ENCODE peak calls at places on chromosomes 5 and 9, in seven cellular contexts. U, S, A, J, Z, H and Y are unnamed samples. For H3K4me1 and H3K36me3, the result is how much of the 10 kb centered on the place peaks cover.

GRCh38 chr9:5509573-5509972 is 758 bp upstream of the PDCD1LG2 start:
- DNase-seq in U (no peak), A (no peak), H (no peak), Z (no peak), J (peak), S (peak), Y (no peak)

GRCh38 chr5:124986667-124987066 is 240.2 kb upstream of the ZNF608 start:
- DNase-seq in U (no peak), S (no peak), A (no peak), H (no peak), J (no peak), Z (no peak), Y (no peak)

GRCh38 chr5:156479864-156480263 is 152.9 kb downstream of the SGCD start:
- DNase-seq in H (no peak), A (no peak), J (no peak), S (peak), Z (no peak), U (peak), Y (no peak)

GRCh38 chr5:140128376-140128775 is 2.6 kb downstream of the IGIP start:
- DNase-seq in U (no peak), J (no peak), A (no peak), S (no peak), Z (no peak), H (no peak), Y (no peak)

GRCh38 chr9:8895498-8896224 is 1096.1 kb upstream of the DMAC1 start:
- DNase-seq in Z (no peak), A (no peak), U (no peak), S (peak), J (no peak), H (no peak), Y (no peak)

GRCh38 chr9:94084314-94084713 is at the start of gene PTPDC1:
- DNase-seq in S (no peak), H (no peak), A (peak), U (no peak), J (no peak), Z (no peak), Y (no peak)

GRCh38 chr9:124423591-124423990 is 8.3 kb upstream of the PSMB7 start:
- DNase-seq in H (no peak), U (no peak), Z (no peak), J (no peak), S (peak), A (no peak), Y (no peak)

GRCh38 chr5:123690821-123691220 is 178.8 kb downstream of the CSNK1G3 start:
- DNase-seq in U (no peak), S (no peak), Z (no peak), H (no peak), J (no peak), A (no peak), Y (no peak)

GRCh38 chr9:35432076-35432475 is 57.8 kb upstream of the RUSC2 start:
- DNase-seq in Z (no peak), A (no peak), S (no peak), U (no peak), H (no peak), J (no peak), Y (no peak)

GRCh38 chr5:181255836-181256578 is 4.9 kb downstream of the TRIM52 start:
- DNase-seq in H (no peak), S (no peak), J (no peak), A (no peak), U (no peak), Z (no peak), Y (no peak)

GRCh38 chr5:6745706-6746217 is 32.5 kb downstream of the TENT4A start:
- DNase-seq in Z (no peak), U (no peak), A (no peak), S (no peak), J (peak), H (no peak), Y (no peak)

GRCh38 chr5:4005335-4005734 is 409.7 kb downstream of the IRX1 start:
- DNase-seq in J (no peak), S (no peak), Z (no peak), H (no peak), U (no peak), A (no peak), Y (no peak)

GRCh38 chr9:20788526-20789421 is 104.7 kb downstream of the FOCAD start:
- DNase-seq in S (no peak), Z (no peak), H (no peak), U (no peak), J (no peak), A (no peak), Y (no peak)

GRCh38 chr9:119164716-119165115 is 204.5 kb downstream of the BRINP1 start:
- DNase-seq in H (no peak), J (no peak), Z (no peak), A (no peak), U (no peak), S (no peak), Y (no peak)

GRCh38 chr9:3507395-3508077 is 18.3 kb downstream of the RFX3 start:
- DNase-seq in Z (no peak), A (no peak), J (no peak), H (no peak), S (no peak), U (no peak), Y (no peak)

GRCh38 chr9:106913276-106913675 is 50.3 kb downstream of the ZNF462 start:
- DNase-seq in J (no peak), U (no peak), S (no peak), H (no peak), A (no peak), Z (no peak), Y (no peak)

GRCh38 chr5:132774406-132774805 is 2.6 kb downstream of the SEPTIN8 start:
- DNase-seq in S (no peak), A (no peak), H (no peak), U (no peak), J (no peak), Z (no peak), Y (no peak)

GRCh38 chr5:158013939-158014338 is 155.0 kb upstream of the CLINT1 start:
- DNase-seq in U (no peak), Z (no peak), A (peak), J (no peak), S (peak), H (no peak), Y (no peak)

GRCh38 chr9:106420511-106420944 is 442.4 kb upstream of the ZNF462 start:
- DNase-seq in J (no peak), H (no peak), A (no peak), Z (no peak), S (no peak), U (no peak), Y (no peak)

GRCh38 chr9:134631881-134632280 is 9.7 kb upstream of the COL5A1 start:
- DNase-seq in S (peak), A (no peak), Z (no peak), J (no peak), U (peak), H (peak), Y (no peak)

GRCh38 chr5:31149072-31149471 is 44.4 kb upstream of the CDH6 start:
- DNase-seq in H (no peak), Z (no peak), U (no peak), S (no peak), J (no peak), A (no peak), Y (no peak)

GRCh38 chr5:34053133-34053532 is 10.1 kb upstream of the C1QTNF3 start:
- DNase-seq in A (no peak), Z (no peak), S (peak), U (no peak), H (no peak), J (no peak), Y (no peak)

GRCh38 chr5:176644878-176645670 is 2.2 kb upstream of the TSPAN17 start:
- DNase-seq in S (no peak), J (no peak), Z (no peak), A (no peak), H (no peak), U (no peak), Y (no peak)

GRCh38 chr9:35085078-35085477 is 5.3 kb upstream of the FANCG start:
- DNase-seq in J (no peak), A (no peak), H (no peak), U (no peak), S (no peak), Z (no peak), Y (no peak)

GRCh38 chr9:86767373-86767772 is 179.9 kb downstream of the GAS1 start:
- DNase-seq in Z (no peak), H (no peak), A (no peak), J (no peak), S (peak), U (no peak), Y (no peak)

GRCh38 chr9:100869321-100869720 is 159.2 kb upstream of the PLPPR1 start:
- DNase-seq in U (no peak), H (no peak), J (no peak), A (no peak), Z (no peak), S (no peak), Y (no peak)

GRCh38 chr5:14880688-14881087 is 9.1 kb upstream of the ANKH start:
- DNase-seq in J (no peak), S (peak), Z (no peak), U (no peak), A (no peak), H (no peak), Y (no peak)

GRCh38 chr5:174750720-174751119 is 26.3 kb downstream of the MSX2 start:
- DNase-seq in H (no peak), S (no peak), Z (no peak), U (no peak), A (no peak), J (no peak), Y (no peak)

GRCh38 chr5:15499528-15500325 is at the start of gene FBXL7:
- DNase-seq in A (peak), Z (peak), H (peak), J (no peak), S (peak), U (peak), Y (peak)

GRCh38 chr9:136644343-136644592 is 18.4 kb upstream of the EGFL7 start:
- DNase-seq in S (no peak), H (no peak), A (no peak), J (no peak), Z (peak), U (no peak), Y (peak)

GRCh38 chr9:117413346-117414219 is 1.3 kb downstream of the ASTN2 start:
- DNase-seq in S (peak), Z (no peak), J (no peak), A (peak), H (no peak), U (no peak), Y (no peak)

GRCh38 chr5:108481355-108481931 is 99.5 kb upstream of the FBXL17 start:
- DNase-seq in U (no peak), J (peak), H (no peak), A (no peak), Z (no peak), S (peak), Y (no peak)

GRCh38 chr9:77532607-77533006 is 115.5 kb downstream of the GNA14 start:
- DNase-seq in H (no peak), J (no peak), A (no peak), Z (no peak), S (no peak), U (no peak), Y (no peak)

DNA sequence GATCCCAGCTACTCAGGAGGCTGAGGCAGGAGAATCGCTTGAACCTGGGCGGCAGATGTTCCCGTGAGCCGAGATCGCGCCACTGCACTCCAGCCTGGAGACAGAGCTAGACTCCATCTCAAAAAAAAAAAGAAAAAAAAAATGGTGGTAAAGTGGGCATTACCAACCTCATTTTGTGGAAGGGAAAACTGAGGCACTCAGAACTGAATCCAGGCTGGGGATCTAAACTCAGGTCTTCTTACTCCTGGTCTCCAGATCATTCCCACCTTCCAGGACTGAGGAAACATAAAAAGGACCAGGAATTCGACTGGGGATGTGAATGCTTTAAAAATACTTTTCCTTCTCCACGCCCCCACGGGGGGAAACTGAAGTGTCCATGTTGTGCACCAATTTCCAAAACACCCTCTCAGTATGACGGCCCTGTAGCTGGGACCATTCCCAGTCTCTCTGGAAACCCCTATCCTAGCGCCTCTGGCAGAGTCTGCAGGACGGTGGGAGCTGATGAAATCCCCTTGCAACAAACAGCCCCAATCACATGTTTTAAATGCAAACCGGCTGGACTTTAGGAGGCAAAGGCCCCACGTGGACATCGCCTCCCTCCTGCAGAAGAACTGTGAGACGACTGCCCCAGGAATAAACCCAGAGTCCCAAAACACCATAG is 8.9 kb upstream of the AKNA start:
- DNase-seq in Z (no peak), S (no peak), H (no peak), J (no peak), A (no peak), U (no peak), Y (peak)
- H3K4me3 ChIP-seq in Z (peak), S (no peak), H (no peak), J (peak), A (peak), U (no peak), Y (no peak)

GRCh38 chr5:171980729-171981128 is 25.7 kb downstream of the FBXW11 start:
- DNase-seq in H (no peak), A (no peak), J (no peak), Z (no peak), S (no peak), U (no peak), Y (no peak)
- H3K4me1 ChIP-seq in H (under half), A (under half), J (under half), Z (half or more), S (under half), U (under half), Y (under half)

DNA sequence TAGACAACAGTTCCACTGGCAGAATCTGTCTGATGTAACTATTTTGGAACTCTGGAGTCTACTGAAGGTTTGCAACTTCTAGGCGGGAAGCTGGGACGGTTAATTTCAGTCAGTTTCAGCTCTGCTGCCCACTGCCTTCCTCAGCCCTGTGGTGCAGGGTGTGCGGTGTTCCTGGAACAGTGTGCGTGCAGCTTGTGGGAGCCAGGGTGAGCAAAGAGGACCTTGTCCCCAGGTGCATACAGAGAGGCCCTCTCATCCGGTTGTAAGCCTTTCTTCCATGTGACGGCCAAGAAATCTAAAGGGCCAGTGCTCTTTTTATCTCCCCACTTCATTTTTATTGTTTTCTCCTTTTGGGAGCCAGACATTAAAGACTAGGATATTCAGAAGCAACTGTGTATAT is 114.6 kb downstream of the EHMT1 start:
- DNase-seq in U (no peak), J (no peak), H (no peak), Z (no peak), S (no peak), A (no peak), Y (no peak)
- H3K36me3 ChIP-seq in U (under half), J (under half), H (half or more), Z (under half), S (under half), A (under half), Y (under half)

GRCh38 chr9:16871358-16872151 is 1.1 kb upstream of the BNC2 start:
- DNase-seq in A (peak), J (no peak), H (peak), Z (peak), U (peak), S (peak), Y (peak)

GRCh38 chr9:16868706-16869105 is 1.8 kb downstream of the BNC2 start:
- DNase-seq in U (no peak), Z (no peak), A (no peak), H (no peak), J (no peak), S (peak), Y (no peak)

GRCh38 chr9:16869961-16870605 is 387 bp downstream of the BNC2 start:
- DNase-seq in A (peak), Z (no peak), U (no peak), H (peak), J (no peak), S (peak), Y (no peak)

GRCh38 chr9:16869140-16869903 is 1.1 kb downstream of the BNC2 start:
- DNase-seq in J (no peak), S (peak), A (no peak), H (no peak), U (no peak), Z (no peak), Y (peak)

GRCh38 chr9:16870606-16871357 is at the start of gene BNC2:
- DNase-seq in J (no peak), Z (peak), U (peak), H (peak), A (peak), S (peak), Y (peak)
- H3K4me3 ChIP-seq in J (peak), Z (peak), U (peak), H (peak), A (peak), S (peak), Y (peak)

GRCh38 chr5:112918679-112919078 is 3.3 kb downstream of the REEP5 start:
- DNase-seq in U (no peak), H (no peak), A (no peak), S (no peak), Z (no peak), J (no peak), Y (no peak)
- H3K4me1 ChIP-seq in U (half or more), H (under half), A (under half), S (under half), Z (half or more), J (half or more), Y (half or more)

DNA sequence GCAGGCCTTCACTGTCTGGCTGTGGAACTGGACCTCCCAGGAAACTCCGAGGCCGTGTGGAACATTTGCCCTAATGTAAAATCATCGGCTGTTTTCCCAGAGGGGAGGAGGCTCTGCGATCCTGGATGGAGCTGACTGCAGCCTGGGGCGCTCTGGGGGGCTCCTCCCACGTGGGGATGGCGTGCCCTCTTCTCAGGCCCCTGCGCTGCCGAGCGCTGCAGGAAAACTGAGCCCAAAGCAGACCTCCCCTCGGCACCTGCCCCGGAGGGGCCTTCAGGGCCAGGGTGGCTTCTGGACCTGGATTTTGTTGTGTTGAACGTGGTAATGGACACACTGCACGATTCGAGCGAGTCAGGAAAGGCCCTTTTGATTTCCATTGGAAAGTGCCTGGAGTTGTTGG is 23.9 kb downstream of the HNRNPH1 start:
- DNase-seq in Z (no peak), S (no peak), J (no peak), H (no peak), A (no peak), U (no peak), Y (no peak)
- H3K36me3 ChIP-seq in Z (half or more), S (half or more), J (under half), H (half or more), A (under half), U (under half), Y (half or more)

DNA sequence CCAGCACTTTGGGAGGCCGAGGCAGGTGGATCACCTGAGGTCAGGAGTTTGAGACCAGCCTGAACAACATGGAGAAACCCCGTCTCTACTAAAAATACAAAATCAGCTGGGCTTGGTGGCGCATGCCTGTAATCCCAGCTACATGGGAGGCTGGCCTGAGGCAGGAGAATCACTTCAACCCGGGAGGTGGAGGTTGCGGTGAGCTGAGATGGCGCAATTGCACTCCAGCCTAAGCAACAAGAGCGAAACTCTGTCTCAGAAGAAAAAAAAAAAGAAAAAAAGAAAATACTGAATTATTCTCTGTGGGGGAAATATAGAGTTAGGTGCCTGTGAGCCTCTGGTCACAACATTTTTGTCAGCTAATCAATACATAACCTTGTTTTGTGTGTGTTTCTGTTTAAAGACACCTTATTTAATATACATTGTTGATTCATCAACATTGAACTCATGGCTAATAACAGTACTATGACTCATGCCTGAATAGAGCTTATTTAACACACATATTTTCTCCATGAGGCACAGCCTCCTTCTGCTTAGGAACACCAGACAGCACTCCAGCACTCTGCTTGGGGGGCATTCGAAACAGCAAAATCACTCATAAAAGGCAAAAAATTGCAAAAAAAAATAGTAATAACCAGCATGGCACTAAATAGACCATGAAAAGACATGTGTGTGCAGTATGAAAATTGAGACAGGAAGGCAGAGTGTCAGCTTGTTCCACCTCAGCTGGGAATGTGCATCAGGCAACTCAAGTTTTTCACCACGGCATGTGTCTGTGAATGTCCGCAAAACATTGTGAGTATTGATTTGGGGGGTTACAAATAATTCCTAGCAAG is at the start of gene IL31RA:
- DNase-seq in U (no peak), A (no peak), Z (no peak), J (peak), S (peak), H (no peak), Y (no peak)
- H3K4me3 ChIP-seq in U (peak), A (no peak), Z (no peak), J (peak), S (no peak), H (no peak), Y (no peak)

DNA sequence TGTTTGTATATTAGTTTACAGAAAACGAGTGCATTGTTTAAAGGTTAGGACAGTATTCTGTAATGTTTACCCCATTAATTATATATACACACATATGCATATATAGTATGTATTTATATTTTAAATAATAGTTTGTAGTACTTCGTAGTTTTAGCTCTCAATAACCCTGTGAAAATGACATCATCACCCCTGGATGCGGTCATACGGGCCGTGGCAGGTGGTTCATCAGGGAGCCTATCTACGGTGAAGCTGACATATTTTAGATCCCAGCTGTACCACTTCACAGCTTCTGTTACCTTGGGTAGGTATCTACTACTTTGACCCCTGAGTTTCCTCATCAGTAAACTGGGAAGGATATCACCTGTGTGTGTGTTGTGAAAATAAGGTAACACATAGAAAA is 87.1 kb downstream of the NR3C1 start:
- DNase-seq in H (no peak), Z (no peak), J (no peak), S (no peak), A (no peak), U (no peak), Y (no peak)
- H3K4me1 ChIP-seq in H (under half), Z (half or more), J (under half), S (half or more), A (under half), U (half or more), Y (under half)

GRCh38 chr9:33344145-33344544 is 53.8 kb downstream of the NFX1 start:
- DNase-seq in A (peak), Z (no peak), J (no peak), U (no peak), S (no peak), H (no peak), Y (no peak)
- H3K36me3 ChIP-seq in A (under half), Z (half or more), J (under half), U (under half), S (half or more), H (half or more), Y (half or more)